ENCODE peak calls at places on chromosomes 6 and 20, in eight cellular contexts. U, X, Q, S, A, G, O and C are unnamed samples.

GRCh38 chr6:128504003-128504654 is 16.3 kb downstream of the PTPRK start:
- DNase-seq in U (no peak), X (no peak), Q (no peak), S (no peak), A (no peak), G (no peak), O (no peak), C (no peak)

GRCh38 chr20:60349418-60349817 is 391.2 kb downstream of the CDH26 start:
- DNase-seq in U (no peak), X (no peak), Q (no peak), S (no peak), A (no peak), G (no peak), O (no peak), C (no peak)

GRCh38 chr6:53014034-53014433 is 18.9 kb upstream of the GSTA4 start:
- DNase-seq in U (no peak), X (no peak), Q (no peak), S (no peak), A (no peak), G (no peak), O (no peak), C (no peak)

GRCh38 chr6:27267865-27268444 is 20.5 kb downstream of the PRSS16 start:
- DNase-seq in U (no peak), X (no peak), Q (no peak), S (no peak), A (no peak), G (no peak), O (no peak), C (no peak)

GRCh38 chr6:142680308-142680707 is 264.7 kb downstream of the HIVEP2 start:
- DNase-seq in U (no peak), X (peak), Q (no peak), S (peak), A (peak), G (no peak), O (no peak), C (no peak)

GRCh38 chr6:143953922-143954321 is 54.1 kb downstream of the PLAGL1 start:
- DNase-seq in U (no peak), X (no peak), Q (no peak), S (no peak), A (no peak), G (no peak), O (no peak), C (no peak)

GRCh38 chr6:43508481-43509141 is 1.5 kb downstream of the LRRC73 start:
- DNase-seq in U (no peak), X (no peak), Q (no peak), S (no peak), A (no peak), G (no peak), O (no peak), C (no peak)

GRCh38 chr6:129929433-129929832 is 68.3 kb upstream of the TMEM244 start:
- DNase-seq in U (no peak), X (peak), Q (no peak), S (peak), A (peak), G (no peak), O (no peak), C (no peak)

GRCh38 chr6:164308339-164308738 is 893.8 kb downstream of the QKI start:
- DNase-seq in U (no peak), X (no peak), Q (no peak), S (no peak), A (no peak), G (no peak), O (no peak), C (no peak)

GRCh38 chr20:13037727-13038126 is 29.0 kb downstream of the SPTLC3 start:
- DNase-seq in U (no peak), X (peak), Q (no peak), S (no peak), A (no peak), G (no peak), O (no peak), C (no peak)

GRCh38 chr6:86079938-86080337 is 437.3 kb upstream of the SYNCRIP start:
- DNase-seq in U (no peak), X (no peak), Q (no peak), S (no peak), A (no peak), G (no peak), O (no peak), C (no peak)

GRCh38 chr6:145453376-145453775 is 281.9 kb downstream of the EPM2A start:
- DNase-seq in U (no peak), X (no peak), Q (no peak), S (peak), A (no peak), G (no peak), O (no peak), C (no peak)
- TF ChIP-seq CTCF in U (no peak), X (peak), Q (peak), S (no peak), A (no peak), G (peak), O (peak), C (no peak)

GRCh38 chr6:64186562-64186961 is 551.0 kb downstream of the PHF3 start:
- DNase-seq in U (no peak), X (no peak), Q (no peak), S (no peak), A (no peak), G (no peak), O (no peak), C (no peak)
- TF ChIP-seq CTCF in U (no peak), X (no peak), Q (no peak), S (no peak), A (no peak), G (no peak), O (no peak), C (no peak)

GRCh38 chr6:165676435-165677068 is 13.5 kb upstream of the PDE10A start:
- DNase-seq in U (no peak), X (no peak), Q (no peak), S (peak), A (no peak), G (no peak), O (no peak), C (no peak)
- TF ChIP-seq CTCF in U (no peak), X (no peak), Q (no peak), S (no peak), A (no peak), G (no peak), O (no peak), C (no peak)

GRCh38 chr20:57622579-57623381 is 2.6 kb upstream of the ZBP1 start:
- DNase-seq in U (no peak), X (peak), Q (peak), S (peak), A (no peak), G (peak), O (peak), C (peak)
- TF ChIP-seq CTCF in U (peak), X (peak), Q (peak), S (peak), A (no peak), G (peak), O (peak), C (peak)

DNA sequence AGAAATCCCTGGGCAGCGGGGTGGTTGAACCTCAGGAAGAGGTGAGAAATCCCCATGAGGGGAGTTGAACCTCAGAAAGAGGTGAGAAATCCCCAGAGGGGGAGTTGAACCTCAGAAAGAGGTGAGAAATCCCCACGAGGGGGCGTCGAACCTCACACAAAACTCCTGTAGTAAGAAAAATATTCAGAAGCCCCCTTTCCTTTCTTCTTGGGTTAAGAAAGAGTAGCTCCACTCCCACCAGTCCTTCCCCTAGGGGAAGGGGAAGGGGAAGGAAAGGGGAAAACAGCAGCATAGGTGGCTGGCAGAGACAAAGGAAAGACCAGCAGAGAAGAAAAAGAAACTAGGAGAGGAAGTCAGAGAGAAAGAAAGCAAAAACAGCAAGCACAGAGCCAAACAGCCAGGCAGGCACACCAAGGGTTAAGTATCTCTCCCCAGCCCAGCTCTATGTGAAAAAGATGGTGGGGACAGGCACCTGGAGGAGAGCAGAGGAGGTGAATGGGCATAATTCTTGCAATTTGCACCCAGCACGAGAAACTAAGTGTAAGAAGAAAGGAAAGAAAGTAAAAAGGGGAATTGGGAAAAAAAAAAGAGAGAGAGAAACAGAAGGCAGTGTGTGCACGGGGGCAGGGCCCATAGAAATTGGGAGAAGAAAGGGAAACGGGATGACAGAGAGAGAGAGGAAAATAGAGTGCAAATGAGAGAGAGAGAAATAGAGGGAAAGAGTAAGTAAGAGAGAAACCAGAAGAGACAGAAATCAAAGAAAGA is 88.2 kb downstream of the PLG start:
- DNase-seq in U (no peak), X (no peak), Q (no peak), S (no peak), A (no peak), G (no peak), O (no peak), C (no peak)
- TF ChIP-seq CTCF in U (no peak), X (peak), Q (no peak), S (no peak), A (no peak), G (no peak), O (peak), C (no peak)

DNA sequence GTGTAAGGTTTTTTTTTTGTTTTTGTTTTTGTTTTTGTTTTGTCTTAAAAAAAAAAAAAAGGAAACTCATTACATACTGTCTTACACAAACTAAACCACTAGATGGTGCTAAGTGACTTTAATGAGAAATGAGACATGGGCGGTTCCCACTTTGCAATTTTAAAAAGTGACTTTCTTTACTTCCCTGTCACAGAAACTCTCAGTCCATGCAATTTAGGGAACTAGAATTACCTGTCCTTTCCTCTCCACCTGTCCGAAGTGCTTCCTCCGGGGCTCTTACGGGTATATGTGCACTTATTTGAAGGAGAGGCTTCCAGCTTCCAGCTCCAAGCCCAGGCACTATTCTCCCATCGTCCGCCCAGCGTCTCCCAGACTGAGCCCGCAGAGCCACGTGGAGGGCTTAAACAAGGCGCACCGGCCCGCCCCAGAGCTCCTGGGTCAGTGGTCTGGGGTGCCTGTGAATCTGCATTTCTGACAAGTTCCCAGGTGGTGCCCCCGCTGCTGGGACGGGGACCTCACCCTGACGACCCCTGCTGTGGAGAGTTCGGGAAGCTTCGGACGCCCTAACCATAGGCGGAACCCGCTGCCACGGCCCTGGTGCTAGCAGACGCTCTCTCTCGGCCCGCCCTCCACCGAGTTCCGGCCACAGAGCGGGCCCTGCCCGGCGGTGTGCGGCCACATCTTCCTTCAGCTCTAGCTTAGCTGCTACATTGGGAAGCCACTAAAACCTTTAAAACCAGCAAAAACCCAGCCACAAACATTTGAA is 26.1 kb downstream of the BFSP1 start:
- DNase-seq in U (peak), X (peak), Q (peak), S (peak), A (peak), G (peak), O (no peak), C (peak)
- TF ChIP-seq CTCF in U (peak), X (peak), Q (peak), S (peak), A (no peak), G (peak), O (peak), C (peak)

GRCh38 chr6:126127662-126128061 is 141.3 kb downstream of the TRMT11 start:
- DNase-seq in U (no peak), X (peak), Q (no peak), S (no peak), A (no peak), G (no peak), O (no peak), C (no peak)
- TF ChIP-seq CTCF in U (no peak), X (no peak), Q (no peak), S (peak), A (no peak), G (peak), O (no peak), C (no peak)

GRCh38 chr6:149830731-149831379 is 33.3 kb downstream of the LRP11 start:
- DNase-seq in U (no peak), X (no peak), Q (no peak), S (peak), A (no peak), G (no peak), O (no peak), C (no peak)
- TF ChIP-seq CTCF in U (no peak), X (no peak), Q (no peak), S (no peak), A (no peak), G (no peak), O (no peak), C (no peak)

GRCh38 chr20:51042657-51043247 is 19.8 kb upstream of the KCNG1 start:
- DNase-seq in U (no peak), X (no peak), Q (no peak), S (no peak), A (no peak), G (no peak), O (no peak), C (no peak)
- TF ChIP-seq CTCF in U (no peak), X (no peak), Q (peak), S (no peak), A (no peak), G (peak), O (peak), C (no peak)

DNA sequence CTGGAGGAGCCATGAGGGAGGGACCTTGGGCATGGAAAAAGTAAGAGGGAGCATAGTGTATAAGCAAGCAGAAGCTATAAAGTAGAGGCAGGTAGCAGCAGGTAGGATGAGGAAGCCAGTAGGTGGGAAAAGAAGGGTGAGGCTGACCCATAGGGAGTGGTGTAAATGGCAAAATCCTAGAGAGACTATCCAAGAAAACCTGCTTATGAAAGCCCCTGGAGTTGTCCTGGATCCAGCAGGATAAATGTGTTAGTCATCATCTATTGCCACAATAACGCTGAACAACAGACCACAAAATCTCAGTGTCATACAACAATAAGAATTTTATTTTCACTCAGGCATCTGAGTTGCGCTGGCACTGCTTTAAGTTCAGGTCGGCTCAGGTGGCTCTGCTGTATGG is 30.2 kb downstream of the CHD6 start:
- DNase-seq in U (no peak), X (peak), Q (no peak), S (peak), A (no peak), G (no peak), O (no peak), C (no peak)
- TF ChIP-seq CTCF in U (no peak), X (no peak), Q (no peak), S (no peak), A (no peak), G (no peak), O (no peak), C (no peak)